ENCODE peak calls at places on chromosomes 2 and 18, in four cellular contexts. One of them, this sample, is unnamed.

GRCh38 chr18:45656194-45656593 is 40.9 kb downstream of the SLC14A2 start:
- DNase-seq in brain microvascular endothelial cell: no peak
- DNase-seq in fibroblast of pulmonary artery: no peak
- DNase-seq in IMR-90: no peak
- DNase-seq in this sample: no peak

GRCh38 chr2:9972621-9973445 is 21.3 kb downstream of the GRHL1 start:
- DNase-seq in brain microvascular endothelial cell: peak
- DNase-seq in fibroblast of pulmonary artery: peak
- DNase-seq in IMR-90: peak
- DNase-seq in this sample: peak

GRCh38 chr2:165969227-165969626 is 15.7 kb upstream of the TTC21B start:
- DNase-seq in brain microvascular endothelial cell: no peak
- DNase-seq in fibroblast of pulmonary artery: peak
- DNase-seq in IMR-90: no peak
- DNase-seq in this sample: no peak

GRCh38 chr18:32771871-32772499 is 838 bp downstream of the KLHL14 start:
- DNase-seq in brain microvascular endothelial cell: no peak
- DNase-seq in fibroblast of pulmonary artery: no peak
- DNase-seq in IMR-90: no peak
- DNase-seq in this sample: no peak

GRCh38 chr2:12587729-12588522 is 128.8 kb upstream of the TRIB2 start:
- DNase-seq in brain microvascular endothelial cell: peak
- DNase-seq in fibroblast of pulmonary artery: peak
- DNase-seq in IMR-90: peak
- DNase-seq in this sample: peak

GRCh38 chr2:219037783-219038549 is 3.4 kb downstream of the CFAP65 start:
- DNase-seq in brain microvascular endothelial cell: no peak
- DNase-seq in fibroblast of pulmonary artery: no peak
- DNase-seq in IMR-90: no peak
- DNase-seq in this sample: no peak

GRCh38 chr2:153145470-153145869 is 333.1 kb downstream of the RPRM start:
- DNase-seq in brain microvascular endothelial cell: no peak
- DNase-seq in fibroblast of pulmonary artery: no peak
- DNase-seq in IMR-90: no peak
- DNase-seq in this sample: no peak

GRCh38 chr18:66222174-66222573 is 381.7 kb downstream of the CDH19 start:
- DNase-seq in brain microvascular endothelial cell: no peak
- DNase-seq in fibroblast of pulmonary artery: no peak
- DNase-seq in IMR-90: no peak
- DNase-seq in this sample: no peak

GRCh38 chr2:191114403-191114886 is 36.3 kb downstream of the STAT4 start:
- DNase-seq in brain microvascular endothelial cell: peak
- DNase-seq in fibroblast of pulmonary artery: peak
- DNase-seq in IMR-90: peak
- DNase-seq in this sample: peak

GRCh38 chr2:181461056-181461630 is 4.0 kb downstream of the ITGA4 start:
- DNase-seq in brain microvascular endothelial cell: no peak
- DNase-seq in fibroblast of pulmonary artery: no peak
- DNase-seq in IMR-90: no peak
- DNase-seq in this sample: no peak

GRCh38 chr2:242010567-242011513 is 141.3 kb downstream of the RTP5 start:
- DNase-seq in brain microvascular endothelial cell: no peak
- DNase-seq in fibroblast of pulmonary artery: peak
- DNase-seq in IMR-90: peak
- DNase-seq in this sample: peak

GRCh38 chr2:59425292-59425691 is 1128.2 kb downstream of the BCL11A start:
- DNase-seq in brain microvascular endothelial cell: no peak
- DNase-seq in fibroblast of pulmonary artery: no peak
- DNase-seq in IMR-90: no peak
- DNase-seq in this sample: peak

GRCh38 chr2:241788572-241788971 is 11.9 kb downstream of the GAL3ST2 start:
- DNase-seq in brain microvascular endothelial cell: no peak
- DNase-seq in fibroblast of pulmonary artery: no peak
- DNase-seq in IMR-90: no peak
- DNase-seq in this sample: no peak

GRCh38 chr2:235088608-235089020 is 136.8 kb downstream of the SH3BP4 start:
- DNase-seq in brain microvascular endothelial cell: no peak
- DNase-seq in fibroblast of pulmonary artery: peak
- DNase-seq in IMR-90: no peak
- DNase-seq in this sample: no peak

GRCh38 chr2:207097278-207097677 is 68.5 kb downstream of the KLF7 start:
- DNase-seq in brain microvascular endothelial cell: no peak
- DNase-seq in fibroblast of pulmonary artery: no peak
- DNase-seq in IMR-90: no peak
- DNase-seq in this sample: no peak

GRCh38 chr2:230498506-230499107 is 82.6 kb downstream of the SP100 start:
- DNase-seq in brain microvascular endothelial cell: no peak
- DNase-seq in fibroblast of pulmonary artery: no peak
- DNase-seq in IMR-90: no peak
- DNase-seq in this sample: no peak

GRCh38 chr2:203650860-203651613 is 55.4 kb upstream of the CD28 start:
- DNase-seq in brain microvascular endothelial cell: peak
- DNase-seq in fibroblast of pulmonary artery: peak
- DNase-seq in IMR-90: peak
- DNase-seq in this sample: peak

GRCh38 chr2:9473985-9474360 is 378 bp upstream of the IAH1 start:
- DNase-seq in brain microvascular endothelial cell: no peak
- DNase-seq in fibroblast of pulmonary artery: peak
- DNase-seq in IMR-90: no peak
- DNase-seq in this sample: peak

GRCh38 chr2:2222931-2223330 is 108.1 kb downstream of the MYT1L start:
- DNase-seq in brain microvascular endothelial cell: peak
- DNase-seq in fibroblast of pulmonary artery: no peak
- DNase-seq in IMR-90: no peak
- DNase-seq in this sample: no peak

GRCh38 chr2:47675196-47675825 is 107.6 kb upstream of the MSH6 start:
- DNase-seq in brain microvascular endothelial cell: no peak
- DNase-seq in fibroblast of pulmonary artery: no peak
- DNase-seq in IMR-90: no peak
- DNase-seq in this sample: no peak

GRCh38 chr2:29632018-29632417 is 289.4 kb downstream of the ALK start:
- DNase-seq in brain microvascular endothelial cell: peak
- DNase-seq in fibroblast of pulmonary artery: no peak
- DNase-seq in IMR-90: peak
- DNase-seq in this sample: no peak

GRCh38 chr2:63665091-63665490 is 76.3 kb downstream of the MDH1 start:
- DNase-seq in brain microvascular endothelial cell: no peak
- DNase-seq in fibroblast of pulmonary artery: no peak
- DNase-seq in IMR-90: no peak
- DNase-seq in this sample: peak

GRCh38 chr2:64157792-64158191 is 13.6 kb upstream of the PELI1 start:
- DNase-seq in brain microvascular endothelial cell: no peak
- DNase-seq in fibroblast of pulmonary artery: peak
- DNase-seq in IMR-90: peak
- DNase-seq in this sample: no peak

GRCh38 chr2:84856785-84857184 is 24.1 kb downstream of the TRABD2A start:
- DNase-seq in brain microvascular endothelial cell: no peak
- DNase-seq in fibroblast of pulmonary artery: no peak
- DNase-seq in IMR-90: no peak
- DNase-seq in this sample: no peak

GRCh38 chr2:45331034-45331786 is 279.9 kb downstream of the SRBD1 start:
- DNase-seq in brain microvascular endothelial cell: no peak
- DNase-seq in fibroblast of pulmonary artery: no peak
- DNase-seq in IMR-90: no peak
- DNase-seq in this sample: peak

GRCh38 chr2:239313251-239313650 is 87.6 kb downstream of the HDAC4 start:
- DNase-seq in brain microvascular endothelial cell: no peak
- DNase-seq in fibroblast of pulmonary artery: no peak
- DNase-seq in IMR-90: no peak
- DNase-seq in this sample: no peak

GRCh38 chr2:222703866-222704265 is 32.4 kb downstream of the MOGAT1 start:
- DNase-seq in brain microvascular endothelial cell: peak
- DNase-seq in fibroblast of pulmonary artery: peak
- DNase-seq in IMR-90: peak
- DNase-seq in this sample: peak

GRCh38 chr2:217840522-217840921 is 162.3 kb downstream of the TNS1 start:
- DNase-seq in brain microvascular endothelial cell: no peak
- DNase-seq in fibroblast of pulmonary artery: no peak
- DNase-seq in IMR-90: no peak
- DNase-seq in this sample: no peak

GRCh38 chr2:28927469-28927868 is 33.0 kb downstream of the WDR43 start:
- DNase-seq in brain microvascular endothelial cell: no peak
- DNase-seq in fibroblast of pulmonary artery: no peak
- DNase-seq in IMR-90: no peak
- DNase-seq in this sample: no peak

GRCh38 chr18:49562481-49563129 is 748 bp downstream of the LIPG start:
- DNase-seq in brain microvascular endothelial cell: no peak
- DNase-seq in fibroblast of pulmonary artery: no peak
- DNase-seq in IMR-90: no peak
- DNase-seq in this sample: no peak

GRCh38 chr18:48166971-48167370 is 236.5 kb upstream of the SMAD2 start:
- DNase-seq in brain microvascular endothelial cell: no peak
- DNase-seq in fibroblast of pulmonary artery: peak
- DNase-seq in IMR-90: no peak
- DNase-seq in this sample: no peak

GRCh38 chr2:186426153-186427016 is 59.7 kb upstream of the ZC3H15 start:
- DNase-seq in brain microvascular endothelial cell: no peak
- DNase-seq in fibroblast of pulmonary artery: no peak
- DNase-seq in IMR-90: no peak
- DNase-seq in this sample: no peak

DNA sequence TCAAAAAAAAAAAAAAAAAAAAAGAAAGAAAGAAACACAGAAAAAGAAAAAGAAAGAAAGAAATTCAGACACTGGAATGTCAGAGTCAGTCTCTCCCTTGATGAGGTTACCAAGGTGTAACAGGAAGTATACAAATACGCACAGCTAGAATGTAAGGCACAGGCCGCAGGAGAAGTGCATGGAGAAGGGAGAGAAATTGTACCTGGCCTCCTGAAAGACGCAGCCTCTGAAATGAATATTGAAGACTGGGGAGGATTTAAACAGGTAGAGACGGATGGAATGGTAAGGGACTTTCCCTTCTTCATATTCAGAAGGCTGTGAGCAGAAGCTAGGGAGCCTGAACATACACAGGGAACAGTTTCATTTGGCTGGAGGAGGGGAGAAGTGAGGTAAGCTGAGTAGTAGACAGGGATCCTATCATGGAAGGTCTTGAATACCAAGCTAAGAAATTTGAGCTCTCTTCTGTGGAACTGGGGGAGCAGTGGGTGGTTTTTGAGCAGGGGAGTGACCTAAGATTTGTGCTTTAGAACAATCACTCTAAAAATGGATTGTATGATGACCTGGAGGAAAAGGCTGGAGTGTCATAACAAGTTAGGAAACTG is 112.7 kb downstream of the ANKRD44 start:
- DNase-seq in brain microvascular endothelial cell: no peak
- DNase-seq in fibroblast of pulmonary artery: no peak
- DNase-seq in IMR-90: no peak
- DNase-seq in this sample: no peak
- H3K4me3 ChIP-seq in brain microvascular endothelial cell: no peak
- H3K4me3 ChIP-seq in fibroblast of pulmonary artery: no peak
- H3K4me3 ChIP-seq in IMR-90: no peak
- H3K4me3 ChIP-seq in this sample: no peak

GRCh38 chr18:23226930-23227728 is 91.8 kb downstream of the CABLES1 start:
- DNase-seq in brain microvascular endothelial cell: peak
- DNase-seq in fibroblast of pulmonary artery: peak
- DNase-seq in IMR-90: peak
- DNase-seq in this sample: peak

GRCh38 chr18:23227729-23228075 is 92.4 kb downstream of the CABLES1 start:
- DNase-seq in brain microvascular endothelial cell: no peak
- DNase-seq in fibroblast of pulmonary artery: no peak
- DNase-seq in IMR-90: no peak
- DNase-seq in this sample: no peak

GRCh38 chr18:23229472-23229871 is 94.2 kb downstream of the CABLES1 start:
- DNase-seq in brain microvascular endothelial cell: no peak
- DNase-seq in fibroblast of pulmonary artery: peak
- DNase-seq in IMR-90: peak
- DNase-seq in this sample: peak

GRCh38 chr18:23226386-23226785 is 91.1 kb downstream of the CABLES1 start:
- DNase-seq in brain microvascular endothelial cell: peak
- DNase-seq in fibroblast of pulmonary artery: peak
- DNase-seq in IMR-90: peak
- DNase-seq in this sample: peak

GRCh38 chr18:23228102-23229051 is 93.1 kb downstream of the CABLES1 start:
- DNase-seq in brain microvascular endothelial cell: peak
- DNase-seq in fibroblast of pulmonary artery: peak
- DNase-seq in IMR-90: peak
- DNase-seq in this sample: peak
- H3K4me3 ChIP-seq in brain microvascular endothelial cell: no peak
- H3K4me3 ChIP-seq in fibroblast of pulmonary artery: no peak
- H3K4me3 ChIP-seq in IMR-90: no peak
- H3K4me3 ChIP-seq in this sample: no peak

GRCh38 chr2:6249557-6249956 is 557.4 kb downstream of the SOX11 start:
- DNase-seq in brain microvascular endothelial cell: no peak
- DNase-seq in fibroblast of pulmonary artery: no peak
- DNase-seq in IMR-90: no peak
- DNase-seq in this sample: no peak
- H3K4me3 ChIP-seq in brain microvascular endothelial cell: no peak
- H3K4me3 ChIP-seq in fibroblast of pulmonary artery: no peak
- H3K4me3 ChIP-seq in IMR-90: no peak
- H3K4me3 ChIP-seq in this sample: no peak

GRCh38 chr2:36369711-36370110 is 14.1 kb downstream of the CRIM1 start:
- DNase-seq in brain microvascular endothelial cell: no peak
- DNase-seq in fibroblast of pulmonary artery: no peak
- DNase-seq in IMR-90: no peak
- DNase-seq in this sample: no peak

GRCh38 chr2:36369163-36369562 is 13.6 kb downstream of the CRIM1 start:
- DNase-seq in brain microvascular endothelial cell: no peak
- DNase-seq in fibroblast of pulmonary artery: no peak
- DNase-seq in IMR-90: no peak
- DNase-seq in this sample: no peak

GRCh38 chr2:36366491-36367120 is 11.0 kb downstream of the CRIM1 start:
- DNase-seq in brain microvascular endothelial cell: no peak
- DNase-seq in fibroblast of pulmonary artery: no peak
- DNase-seq in IMR-90: no peak
- DNase-seq in this sample: peak

GRCh38 chr2:36368438-36368837 is 12.9 kb downstream of the CRIM1 start:
- DNase-seq in brain microvascular endothelial cell: no peak
- DNase-seq in fibroblast of pulmonary artery: no peak
- DNase-seq in IMR-90: no peak
- DNase-seq in this sample: no peak

DNA sequence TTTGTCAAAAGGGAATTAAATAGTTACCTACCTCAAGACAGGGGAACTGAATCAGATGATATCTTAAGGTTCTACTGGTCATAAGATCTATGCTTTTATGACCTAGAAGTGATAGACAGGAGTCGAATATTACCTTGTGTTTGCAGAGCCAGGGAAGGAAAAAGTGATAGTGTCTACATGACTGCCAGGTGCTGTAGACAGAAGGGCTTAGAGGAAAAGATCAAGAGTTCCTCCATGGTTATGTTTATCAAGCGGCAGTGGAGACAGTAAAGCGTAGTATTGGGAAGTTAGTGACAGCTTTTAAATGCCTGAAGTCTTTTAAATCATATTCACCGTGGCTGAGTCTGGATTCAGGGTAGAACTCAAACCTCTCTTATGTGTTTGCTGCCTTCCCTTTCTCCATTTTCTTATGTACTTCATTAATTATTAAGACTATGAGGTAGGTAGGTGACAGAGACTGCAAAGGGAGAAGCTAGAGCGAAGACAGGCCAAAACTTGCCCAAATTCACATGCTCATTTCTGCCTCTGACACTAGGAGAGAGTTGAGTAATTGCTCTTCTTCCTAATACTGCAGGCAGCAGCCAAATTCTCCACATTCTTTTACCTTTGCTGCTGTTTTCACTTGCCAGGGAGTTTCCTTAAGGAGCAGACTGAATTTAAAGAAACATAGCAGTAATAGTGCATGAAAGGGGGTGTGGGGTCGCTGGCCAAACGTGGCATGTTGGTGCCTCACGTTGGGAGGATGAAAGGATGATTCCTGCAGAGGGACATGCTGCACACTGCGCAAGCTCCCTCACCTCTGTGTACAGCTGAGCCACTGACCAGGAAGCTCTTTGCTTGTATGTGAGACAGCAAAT is 12.1 kb downstream of the CRIM1 start:
- DNase-seq in brain microvascular endothelial cell: no peak
- DNase-seq in fibroblast of pulmonary artery: peak
- DNase-seq in IMR-90: no peak
- DNase-seq in this sample: no peak
- H3K4me3 ChIP-seq in brain microvascular endothelial cell: no peak
- H3K4me3 ChIP-seq in fibroblast of pulmonary artery: no peak
- H3K4me3 ChIP-seq in IMR-90: no peak
- H3K4me3 ChIP-seq in this sample: no peak

This sample was measured in fibroblast of villous mesenchyme.